ENCODE peak calls at places on chromosomes 3 and 15, in four cellular contexts. One of them, this sample, is unnamed. For H3K4me1 and H3K9me1, the result is how much of the 10 kb centered on the place peaks cover.

GRCh38 chr3:55426486-55426885 is 60.6 kb downstream of the WNT5A start:
- DNase-seq in keratinocyte: no peak
- DNase-seq in K562: no peak
- DNase-seq in IMR-90: peak
- DNase-seq in this sample: no peak

GRCh38 chr15:75143738-75144334 is 57.8 kb upstream of the C15orf39 start:
- DNase-seq in K562: no peak
- DNase-seq in IMR-90: no peak
- DNase-seq in keratinocyte: no peak
- DNase-seq in this sample: no peak

GRCh38 chr3:22297436-22297835 is 546.4 kb upstream of the ZNF385D start:
- DNase-seq in IMR-90: no peak
- DNase-seq in keratinocyte: no peak
- DNase-seq in K562: no peak
- DNase-seq in this sample: no peak

GRCh38 chr3:57974796-57975388 is 33.3 kb upstream of the FLNB start:
- DNase-seq in keratinocyte: peak
- DNase-seq in K562: peak
- DNase-seq in IMR-90: peak
- DNase-seq in this sample: peak

GRCh38 chr3:187072102-187072501 is 67.2 kb downstream of the RPL39L start:
- DNase-seq in IMR-90: no peak
- DNase-seq in K562: no peak
- DNase-seq in keratinocyte: no peak
- DNase-seq in this sample: no peak

GRCh38 chr3:13878711-13879101 is 1.2 kb downstream of the WNT7A start:
- DNase-seq in IMR-90: no peak
- DNase-seq in keratinocyte: no peak
- DNase-seq in K562: no peak
- DNase-seq in this sample: no peak

GRCh38 chr3:158508481-158508880 is 62.5 kb upstream of the MLF1 start:
- DNase-seq in K562: no peak
- DNase-seq in IMR-90: peak
- DNase-seq in keratinocyte: no peak
- DNase-seq in this sample: no peak

GRCh38 chr15:80568298-80568697 is 126.8 kb upstream of the ABHD17C start:
- DNase-seq in IMR-90: peak
- DNase-seq in keratinocyte: peak
- DNase-seq in K562: no peak
- DNase-seq in this sample: no peak

GRCh38 chr15:42335074-42335473 is 24.2 kb upstream of the CAPN3 start:
- DNase-seq in K562: no peak
- DNase-seq in keratinocyte: no peak
- DNase-seq in IMR-90: no peak
- DNase-seq in this sample: no peak
- H3K4me1 ChIP-seq in K562: under half
- H3K4me1 ChIP-seq in keratinocyte: under half
- H3K4me1 ChIP-seq in IMR-90: under half
- H3K4me1 ChIP-seq in this sample: under half

GRCh38 chr3:135576786-135577185 is 388.7 kb upstream of the PPP2R3A start:
- DNase-seq in keratinocyte: no peak
- DNase-seq in IMR-90: no peak
- DNase-seq in K562: no peak
- DNase-seq in this sample: no peak
- H3K9me1 ChIP-seq in keratinocyte: under half
- H3K9me1 ChIP-seq in IMR-90: under half
- H3K9me1 ChIP-seq in K562: under half
- H3K9me1 ChIP-seq in this sample: under half

GRCh38 chr15:69807752-69808151 is 290.0 kb downstream of the TLE3 start:
- DNase-seq in K562: no peak
- DNase-seq in IMR-90: peak
- DNase-seq in keratinocyte: no peak
- DNase-seq in this sample: no peak

GRCh38 chr15:69812881-69813280 is 284.8 kb downstream of the TLE3 start:
- DNase-seq in K562: peak
- DNase-seq in keratinocyte: no peak
- DNase-seq in IMR-90: no peak
- DNase-seq in this sample: no peak

GRCh38 chr15:69809421-69809820 is 288.3 kb downstream of the TLE3 start:
- DNase-seq in keratinocyte: no peak
- DNase-seq in K562: no peak
- DNase-seq in IMR-90: no peak
- DNase-seq in this sample: no peak

GRCh38 chr15:69808756-69809155 is 289.0 kb downstream of the TLE3 start:
- DNase-seq in K562: no peak
- DNase-seq in IMR-90: peak
- DNase-seq in keratinocyte: no peak
- DNase-seq in this sample: no peak

GRCh38 chr15:69810441-69811071 is 287.2 kb downstream of the TLE3 start:
- DNase-seq in IMR-90: no peak
- DNase-seq in K562: no peak
- DNase-seq in keratinocyte: no peak
- DNase-seq in this sample: peak
- H3K4me1 ChIP-seq in IMR-90: under half
- H3K4me1 ChIP-seq in K562: under half
- H3K4me1 ChIP-seq in keratinocyte: under half
- H3K4me1 ChIP-seq in this sample: under half

GRCh38 chr3:160446522-160447056 is 3.0 kb downstream of the TRIM59 start:
- DNase-seq in IMR-90: no peak
- DNase-seq in K562: no peak
- DNase-seq in keratinocyte: no peak
- DNase-seq in this sample: no peak
- H3K9me1 ChIP-seq in IMR-90: under half
- H3K9me1 ChIP-seq in K562: under half
- H3K9me1 ChIP-seq in keratinocyte: under half
- H3K9me1 ChIP-seq in this sample: under half

DNA sequence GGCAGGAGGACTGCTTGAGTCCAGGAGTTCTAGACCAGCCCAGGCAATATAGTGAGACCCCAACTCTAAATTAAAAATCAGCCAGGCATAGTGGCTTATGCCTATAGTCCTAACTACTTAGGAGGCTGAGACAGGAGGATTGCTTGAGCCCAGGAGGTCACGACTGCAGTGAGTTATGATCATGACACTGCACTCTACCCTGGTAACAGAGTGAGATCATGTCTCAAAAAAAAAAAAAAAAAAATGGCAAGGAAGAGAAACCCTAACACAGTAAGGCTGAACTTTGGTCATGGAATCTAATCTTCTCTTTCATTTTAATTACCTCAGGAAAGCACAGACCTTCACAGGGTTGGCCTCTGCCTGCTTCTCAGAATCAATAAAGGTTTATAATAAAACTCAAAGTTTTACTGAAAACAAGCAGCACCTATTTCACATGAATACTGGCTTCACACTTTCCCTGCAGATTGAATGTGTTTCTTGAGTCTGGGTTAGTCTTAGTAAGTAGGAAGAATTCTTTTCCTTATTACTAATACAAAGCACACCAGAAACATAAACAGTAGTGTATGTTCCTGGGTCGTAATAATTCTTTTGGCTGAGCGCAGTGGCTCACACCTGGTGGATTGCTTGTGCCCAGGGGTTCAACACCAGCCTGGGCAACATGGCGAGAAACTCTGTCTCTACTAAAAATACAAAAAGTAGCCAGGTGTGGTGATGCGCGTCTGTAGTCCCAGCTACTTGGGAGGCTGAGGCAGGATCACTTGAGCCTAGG is 11.6 kb upstream of the NR2C2 start:
- DNase-seq in IMR-90: no peak
- DNase-seq in keratinocyte: no peak
- DNase-seq in K562: no peak
- DNase-seq in this sample: no peak
- H3K4me1 ChIP-seq in IMR-90: under half
- H3K4me1 ChIP-seq in keratinocyte: under half
- H3K4me1 ChIP-seq in K562: under half
- H3K4me1 ChIP-seq in this sample: under half

DNA sequence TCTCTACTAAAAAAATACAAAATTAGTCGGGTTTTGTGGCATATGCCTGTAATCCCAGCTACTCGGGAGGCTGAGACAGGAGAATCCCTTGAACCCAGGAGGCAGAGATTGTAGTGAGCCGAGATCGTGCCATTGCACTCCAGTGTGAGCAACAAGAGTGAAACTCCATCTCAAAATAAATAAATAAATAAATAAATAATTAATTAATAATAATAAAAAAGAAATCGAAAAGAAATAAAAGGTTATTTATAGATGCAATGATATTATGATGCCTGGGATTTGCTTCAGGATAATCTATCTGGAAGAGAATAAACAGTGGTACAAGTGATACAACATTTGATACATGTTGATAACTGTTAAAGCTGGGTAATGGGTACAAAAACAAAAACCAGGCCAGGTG is 58.6 kb downstream of the SOX2 start:
- DNase-seq in IMR-90: no peak
- DNase-seq in keratinocyte: no peak
- DNase-seq in K562: no peak
- DNase-seq in this sample: no peak
- H3K9me1 ChIP-seq in IMR-90: under half
- H3K9me1 ChIP-seq in keratinocyte: under half
- H3K9me1 ChIP-seq in K562: under half
- H3K9me1 ChIP-seq in this sample: under half

GRCh38 chr3:61723038-61723437 is 161.7 kb downstream of the PTPRG start:
- DNase-seq in K562: no peak
- DNase-seq in IMR-90: no peak
- DNase-seq in keratinocyte: no peak
- DNase-seq in this sample: no peak
- H3K4me1 ChIP-seq in K562: under half
- H3K4me1 ChIP-seq in IMR-90: under half
- H3K4me1 ChIP-seq in keratinocyte: under half
- H3K4me1 ChIP-seq in this sample: under half

GRCh38 chr3:34176723-34177122 is 378.3 kb downstream of the PDCD6IP start:
- DNase-seq in K562: no peak
- DNase-seq in IMR-90: no peak
- DNase-seq in keratinocyte: no peak
- DNase-seq in this sample: no peak
- H3K9me1 ChIP-seq in K562: under half
- H3K9me1 ChIP-seq in IMR-90: under half
- H3K9me1 ChIP-seq in keratinocyte: under half
- H3K9me1 ChIP-seq in this sample: under half

GRCh38 chr3:112894258-112894657 is 47.6 kb upstream of the CD200R1L start:
- DNase-seq in keratinocyte: no peak
- DNase-seq in K562: no peak
- DNase-seq in IMR-90: peak
- DNase-seq in this sample: no peak
- H3K4me1 ChIP-seq in keratinocyte: under half
- H3K4me1 ChIP-seq in K562: under half
- H3K4me1 ChIP-seq in IMR-90: under half
- H3K4me1 ChIP-seq in this sample: under half